ENCODE peak calls at places on chromosomes 6 and 20, in five cellular contexts. B is lung, Y is heart right ventricle, X is upper lobe of left lung, Q is left lung. F is an unnamed sample.

GRCh38 chr20:30811896-30812671 is 445.4 kb upstream of the DEFB115 start:
- ATAC-seq in B (peak), Y (no peak), X (peak), Q (peak), F (peak)

GRCh38 chr6:38684244-38684643 is 18.7 kb downstream of the GLO1 start:
- ATAC-seq in B (no peak), Y (no peak), X (no peak), Q (no peak), F (no peak)

GRCh38 chr6:155455766-155456165 is at the start of gene NOX3:
- ATAC-seq in B (no peak), Y (no peak), X (no peak), Q (no peak), F (no peak)

GRCh38 chr6:160730911-160731310 is 28.9 kb downstream of the PLG start:
- ATAC-seq in B (no peak), Y (no peak), X (no peak), Q (no peak), F (no peak)

GRCh38 chr20:22333885-22334545 is 250.4 kb downstream of the FOXA2 start:
- ATAC-seq in B (peak), Y (no peak), X (peak), Q (peak), F (no peak)

GRCh38 chr20:8190043-8190880 is 58.2 kb downstream of the PLCB1 start:
- ATAC-seq in B (no peak), Y (no peak), X (no peak), Q (no peak), F (no peak)

GRCh38 chr6:180295-180694 is 112.0 kb upstream of the DUSP22 start:
- ATAC-seq in B (no peak), Y (no peak), X (no peak), Q (no peak), F (no peak)

GRCh38 chr6:7108196-7108963 is 619 bp downstream of the RREB1 start:
- ATAC-seq in B (peak), Y (peak), X (peak), Q (peak), F (peak)

GRCh38 chr6:32936247-32937152 is 4.3 kb downstream of the HLA-DMB start:
- ATAC-seq in B (no peak), Y (no peak), X (no peak), Q (peak), F (no peak)

GRCh38 chr20:63854069-63854765 is 7.1 kb upstream of the ABHD16B start:
- ATAC-seq in B (peak), Y (peak), X (peak), Q (peak), F (peak)

GRCh38 chr6:4313044-4313686 is 177.8 kb upstream of the ECI2 start:
- ATAC-seq in B (peak), Y (peak), X (no peak), Q (peak), F (peak)

GRCh38 chr6:52215787-52216186 is 28.5 kb downstream of the IL17F start:
- ATAC-seq in B (no peak), Y (no peak), X (no peak), Q (no peak), F (no peak)

GRCh38 chr6:169167581-169168301 is 85.9 kb downstream of the THBS2 start:
- ATAC-seq in B (no peak), Y (peak), X (no peak), Q (peak), F (no peak)

GRCh38 chr6:20455175-20456075 is 53.7 kb downstream of the E2F3 start:
- ATAC-seq in B (no peak), Y (no peak), X (no peak), Q (no peak), F (no peak)

GRCh38 chr6:24927234-24927955 is 8.4 kb downstream of the RIPOR2 start:
- ATAC-seq in B (no peak), Y (no peak), X (no peak), Q (no peak), F (no peak)

GRCh38 chr6:117167520-117168271 is 97.7 kb upstream of the VGLL2 start:
- ATAC-seq in B (no peak), Y (no peak), X (peak), Q (peak), F (no peak)

GRCh38 chr6:110681543-110682459 is 133.5 kb downstream of the CDK19 start:
- ATAC-seq in B (no peak), Y (no peak), X (no peak), Q (no peak), F (no peak)

GRCh38 chr6:34867484-34867883 is 20.4 kb downstream of the TAF11 start:
- ATAC-seq in B (no peak), Y (peak), X (no peak), Q (no peak), F (no peak)

GRCh38 chr6:143581835-143582480 is 70.4 kb upstream of the FUCA2 start:
- ATAC-seq in B (no peak), Y (no peak), X (no peak), Q (no peak), F (no peak)

GRCh38 chr6:134452901-134453300 is 135.0 kb upstream of the SGK1 start:
- ATAC-seq in B (no peak), Y (no peak), X (no peak), Q (no peak), F (no peak)

GRCh38 chr6:30533460-30534294 is 22.6 kb downstream of the GNL1 start:
- ATAC-seq in B (no peak), Y (no peak), X (no peak), Q (no peak), F (no peak)

GRCh38 chr6:132494954-132495353 is 18.0 kb downstream of the STX7 start:
- ATAC-seq in B (no peak), Y (no peak), X (no peak), Q (no peak), F (no peak)

GRCh38 chr6:63272397-63272796 is 47.4 kb downstream of the LGSN start:
- ATAC-seq in B (peak), Y (no peak), X (no peak), Q (peak), F (no peak)

GRCh38 chr6:150195996-150196417 is 53.2 kb downstream of the PPP1R14C start:
- ATAC-seq in B (no peak), Y (no peak), X (no peak), Q (peak), F (no peak)

GRCh38 chr6:113644861-113645575 is 212.1 kb upstream of the MARCKS start:
- ATAC-seq in B (no peak), Y (no peak), X (no peak), Q (peak), F (no peak)

GRCh38 chr6:12279322-12280098 is 10.7 kb upstream of the EDN1 start:
- ATAC-seq in B (no peak), Y (no peak), X (no peak), Q (no peak), F (no peak)

GRCh38 chr20:61719691-61720347 is 345.9 kb downstream of the TAF4 start:
- ATAC-seq in B (no peak), Y (no peak), X (no peak), Q (no peak), F (no peak)

GRCh38 chr6:78593898-78594666 is 273.3 kb upstream of the IRAK1BP1 start:
- ATAC-seq in B (no peak), Y (no peak), X (no peak), Q (no peak), F (no peak)

GRCh38 chr6:16737389-16737788 is 23.9 kb downstream of the ATXN1 start:
- ATAC-seq in B (no peak), Y (peak), X (no peak), Q (peak), F (no peak)
- H3K27ac ChIP-seq in B (peak), Y (peak), X (peak), Q (peak), F (peak)

DNA sequence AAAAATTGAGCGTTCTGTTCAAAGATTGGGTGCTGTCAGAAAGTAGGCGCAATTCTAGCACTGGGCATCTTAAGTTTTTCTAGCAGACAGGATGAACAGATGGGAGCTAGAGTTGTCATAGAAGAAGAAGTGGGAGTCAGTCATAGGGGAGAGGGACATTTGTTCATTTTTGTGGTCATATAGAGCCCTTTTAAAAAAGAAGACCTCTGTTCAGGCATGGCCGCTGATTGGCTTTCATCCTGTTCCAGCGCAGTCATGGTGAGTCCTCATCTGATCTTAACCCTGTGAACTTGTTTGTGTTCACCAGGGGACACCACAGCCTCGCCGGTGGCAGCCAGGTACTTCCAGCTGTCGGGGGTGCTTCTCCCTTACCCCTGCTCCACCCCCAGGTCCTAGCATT is 29.7 kb upstream of the PBOV1 start:
- ATAC-seq in B (no peak), Y (no peak), X (no peak), Q (no peak), F (no peak)
- H3K27ac ChIP-seq in B (no peak), Y (no peak), X (no peak), Q (no peak), F (no peak)

GRCh38 chr6:167731731-167732422 is 94.8 kb upstream of the AFDN start:
- ATAC-seq in B (no peak), Y (no peak), X (no peak), Q (no peak), F (no peak)

GRCh38 chr6:167735498-167736201 is 91.1 kb upstream of the AFDN start:
- ATAC-seq in B (no peak), Y (no peak), X (no peak), Q (no peak), F (no peak)

GRCh38 chr6:167736486-167737204 is 90.1 kb upstream of the AFDN start:
- ATAC-seq in B (no peak), Y (no peak), X (no peak), Q (peak), F (no peak)

GRCh38 chr6:167734662-167735497 is 91.8 kb upstream of the AFDN start:
- ATAC-seq in B (no peak), Y (no peak), X (peak), Q (no peak), F (no peak)

DNA sequence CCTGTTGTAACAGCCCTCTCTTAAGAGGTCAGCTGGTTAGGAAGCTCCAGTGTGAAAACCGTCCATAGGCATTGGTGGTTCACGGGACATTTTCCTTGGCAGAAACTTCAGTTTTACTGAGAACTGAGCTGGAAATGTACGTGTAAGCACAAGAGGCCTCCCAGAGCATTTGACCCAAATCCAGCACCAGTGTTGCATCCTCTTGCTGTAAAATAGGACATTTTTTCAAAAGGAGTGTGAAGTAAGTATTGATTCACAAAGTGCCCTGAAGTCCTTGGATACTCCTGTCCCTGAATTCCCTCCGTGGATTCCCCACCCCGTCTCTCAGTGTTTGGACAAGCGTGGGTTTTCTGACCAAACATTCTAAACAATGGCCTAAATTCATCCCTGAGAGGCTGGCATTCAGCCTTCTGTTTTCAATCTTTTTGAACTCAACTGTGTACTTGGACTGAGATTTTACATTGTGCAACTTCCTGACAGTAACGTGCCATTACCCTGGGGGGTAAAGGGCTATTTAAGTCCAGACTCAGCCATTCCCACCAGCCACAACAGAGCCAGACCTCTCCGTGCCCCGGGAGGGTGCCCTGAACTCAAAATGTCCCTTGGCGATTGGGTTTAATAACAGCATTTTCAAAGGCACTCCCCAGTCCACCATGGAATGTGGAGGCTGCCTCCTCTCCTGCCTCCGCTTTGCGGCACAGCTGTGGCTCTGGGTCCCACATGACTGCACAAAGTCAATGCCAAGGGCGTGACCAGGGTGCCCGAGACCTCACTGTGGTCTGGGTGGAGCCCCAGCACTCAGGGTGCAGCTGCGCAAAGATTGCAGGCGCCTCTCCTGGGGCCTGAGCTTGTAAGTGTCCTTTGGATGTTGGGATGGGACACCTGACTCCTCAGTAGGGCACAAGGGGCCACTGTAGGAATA is 92.7 kb upstream of the AFDN start:
- ATAC-seq in B (peak), Y (no peak), X (no peak), Q (peak), F (peak)
- H3K27ac ChIP-seq in B (no peak), Y (no peak), X (peak), Q (no peak), F (no peak)

DNA sequence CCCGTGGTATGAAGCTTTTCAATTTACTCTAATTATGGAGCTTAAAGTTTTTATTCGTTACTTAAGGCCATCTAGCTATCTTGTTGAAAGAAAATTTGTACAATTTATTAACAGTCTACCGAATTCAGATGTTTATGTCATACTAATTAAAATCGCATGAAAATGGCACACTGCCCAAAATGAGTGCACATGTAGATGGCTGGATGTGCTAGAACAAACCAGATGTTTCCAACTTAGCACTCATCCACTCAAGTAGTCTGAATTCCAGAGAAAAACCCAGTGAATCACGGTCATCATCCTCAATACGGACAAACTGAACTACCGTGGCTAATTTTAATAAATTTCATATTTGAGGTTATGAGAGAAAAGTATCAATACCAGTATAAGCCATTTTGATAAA is 70.4 kb downstream of the COL12A1 start:
- ATAC-seq in B (no peak), Y (no peak), X (no peak), Q (no peak), F (no peak)
- H3K27ac ChIP-seq in B (no peak), Y (no peak), X (no peak), Q (no peak), F (peak)

GRCh38 chr20:24236204-24236603 is 233.2 kb upstream of the SYNDIG1 start:
- ATAC-seq in B (no peak), Y (no peak), X (no peak), Q (no peak), F (no peak)
- H3K27ac ChIP-seq in B (no peak), Y (no peak), X (no peak), Q (no peak), F (no peak)

DNA sequence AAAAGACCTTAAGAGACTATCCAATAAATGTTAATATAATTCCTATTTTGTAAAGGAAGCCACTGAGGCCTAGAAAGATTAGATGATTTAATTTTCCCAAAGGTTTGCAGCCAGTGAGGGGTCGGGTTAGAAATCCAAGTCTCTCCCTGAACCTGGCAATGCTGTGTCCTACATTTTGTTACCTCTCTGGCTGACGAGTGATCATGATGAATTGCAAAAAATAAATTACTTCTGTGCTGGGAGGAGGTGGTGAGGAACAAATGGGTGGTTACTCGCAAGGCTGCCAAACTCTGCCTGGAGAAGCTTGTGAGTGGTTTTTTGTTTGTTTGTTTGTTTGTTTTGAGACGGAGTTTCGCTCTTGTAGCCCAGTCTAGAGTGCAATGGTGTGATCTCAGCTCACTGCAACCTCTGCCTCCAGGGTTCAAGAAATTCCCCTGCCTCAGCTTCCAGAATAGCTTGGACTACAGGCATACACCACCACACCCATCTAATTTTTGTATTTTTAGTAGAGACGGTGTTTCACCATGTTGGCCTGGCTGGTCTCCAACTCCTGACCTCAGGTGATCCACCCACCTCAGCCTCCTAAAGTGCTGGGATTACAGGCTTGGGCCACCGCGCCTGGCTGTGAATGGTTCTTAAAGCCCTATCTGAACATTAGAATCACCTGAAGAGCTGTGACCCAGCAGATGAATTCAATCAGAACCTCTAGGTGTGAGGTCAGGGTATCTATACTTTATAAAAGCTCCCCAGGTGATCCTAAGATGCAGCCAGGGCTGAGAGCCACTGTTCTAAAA is 20.2 kb upstream of the TBC1D7 start:
- ATAC-seq in B (no peak), Y (no peak), X (no peak), Q (no peak), F (no peak)
- H3K27ac ChIP-seq in B (no peak), Y (no peak), X (no peak), Q (no peak), F (no peak)

DNA sequence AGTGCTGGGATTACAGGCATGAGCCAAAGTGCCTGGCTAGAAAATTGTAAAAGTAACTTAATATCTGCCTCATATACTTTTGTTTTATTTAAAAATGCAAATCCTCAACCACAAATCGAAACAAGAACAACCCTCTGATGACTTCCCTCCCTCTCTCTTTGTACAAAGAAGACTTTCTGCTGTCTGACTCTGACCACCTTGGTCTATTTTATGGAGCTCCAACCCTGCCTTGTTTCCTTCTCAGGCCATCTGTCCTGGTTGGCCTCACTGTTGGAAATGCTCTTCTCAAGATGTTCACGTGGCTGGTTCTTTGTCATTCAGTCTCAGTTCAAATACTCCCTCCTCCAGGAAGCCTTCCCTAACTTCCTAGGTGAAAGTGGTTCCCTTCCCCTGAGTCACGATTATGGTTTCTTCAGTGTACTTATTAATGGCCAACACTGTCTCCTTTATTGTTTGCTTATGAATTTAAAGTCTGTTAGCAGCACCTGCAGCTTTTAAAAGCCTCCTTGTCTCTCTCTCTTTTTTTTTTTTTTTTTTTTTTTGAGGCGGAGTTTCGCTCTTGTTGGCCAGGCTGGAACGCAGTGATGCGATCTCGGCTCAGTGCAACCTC is 151.5 kb upstream of the SALL4 start:
- ATAC-seq in B (no peak), Y (no peak), X (no peak), Q (no peak), F (no peak)
- H3K27ac ChIP-seq in B (no peak), Y (no peak), X (no peak), Q (no peak), F (no peak)

DNA sequence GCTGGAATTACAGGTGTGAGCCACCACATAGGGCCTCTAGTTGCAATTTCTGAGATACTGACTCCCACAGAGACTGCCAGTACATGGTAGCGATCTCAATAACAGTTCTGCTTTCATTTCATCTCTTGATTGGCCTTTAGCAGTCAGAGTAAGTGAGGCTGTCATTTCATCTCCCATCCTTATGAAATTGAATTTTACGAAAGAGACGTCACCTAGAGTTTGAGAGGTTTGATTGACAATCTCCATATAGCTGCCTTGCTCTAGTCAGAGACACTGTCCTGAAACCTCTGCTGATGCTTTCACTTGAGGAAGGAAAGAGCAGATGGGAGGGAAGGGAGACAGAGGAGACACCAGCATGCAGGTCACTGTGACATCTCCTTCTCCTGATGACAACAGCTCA is 466.1 kb downstream of the NKAIN2 start:
- ATAC-seq in B (no peak), Y (no peak), X (no peak), Q (no peak), F (no peak)
- H3K27ac ChIP-seq in B (no peak), Y (no peak), X (no peak), Q (no peak), F (no peak)

F was measured in gastroesophageal sphincter.